ENCODE peak calls at places on chromosomes 4 and X, in four cellular contexts. O is stimulated activated CD4-positive, alpha-beta T cell treated with anti-CD3 and anti-CD28 coated beads, Interleukin-15, amount 100 ng/mL, for 1 hour; W is lung microvascular endothelial cell; P is naive thymus-derived CD8-positive, alpha-beta T cell. J is an unnamed sample.

GRCh38 chrX:5708209-5708608 is 520.5 kb downstream of the NLGN4X start:
- DNase-seq in O (no peak), W (no peak), P (no peak), J (no peak)

GRCh38 chr4:163911891-163912290 is 417.4 kb downstream of the TMA16 start:
- DNase-seq in O (no peak), W (no peak), P (no peak), J (no peak)

GRCh38 chr4:185221491-185221890 is 12.1 kb downstream of the SNX25 start:
- DNase-seq in O (no peak), W (no peak), P (no peak), J (no peak)

GRCh38 chr4:75686346-75686745 is 13.1 kb upstream of the G3BP2 start:
- DNase-seq in O (no peak), W (no peak), P (peak; percentile 64), J (no peak)

GRCh38 chr4:68347845-68348244 is 2.0 kb downstream of the YTHDC1 start:
- DNase-seq in O (no peak), W (no peak), P (no peak), J (no peak)

GRCh38 chr4:83250666-83251065 is 33.9 kb downstream of the COQ2 start:
- DNase-seq in O (no peak), W (no peak), P (no peak), J (no peak)

GRCh38 chrX:2262679-2263055 is 238.1 kb downstream of the DHRSX start:
- DNase-seq in O (no peak), W (no peak), P (no peak), J (peak; percentile 64)

GRCh38 chr4:109303141-109303499 is 662 bp upstream of the COL25A1 start:
- DNase-seq in O (no peak), W (no peak), P (no peak), J (no peak)

GRCh38 chr4:17884063-17884462 is 73.3 kb downstream of the NCAPG start:
- DNase-seq in O (no peak), W (no peak), P (no peak), J (no peak)

GRCh38 chr4:125741825-125742452 is 427.2 kb downstream of the FAT4 start:
- DNase-seq in O (no peak), W (peak; percentile 56), P (no peak), J (no peak)

GRCh38 chr4:110087116-110087708 is 111.2 kb downstream of the ELOVL6 start:
- DNase-seq in O (no peak), W (peak; percentile 93), P (no peak), J (no peak)

GRCh38 chr4:15164571-15164970 is 162.3 kb downstream of the CPEB2 start:
- DNase-seq in O (no peak), W (no peak), P (no peak), J (no peak)

GRCh38 chrX:46324166-46324565 is 221.1 kb downstream of the ZNF674 start:
- DNase-seq in O (no peak), W (no peak), P (no peak), J (no peak)

J was measured in spleen.